ENCODE peak calls at places on chromosomes 4 and X, in six cellular contexts. X, F, P, T, J and W are unnamed samples.

GRCh38 chr4:123876640-123877039 is 480.0 kb downstream of the SPRY1 start:
- DNase-seq in X (peak), F (no peak), P (no peak), T (no peak), J (no peak), W (no peak)

GRCh38 chr4:141078871-141079270 is 54.4 kb downstream of the RNF150 start:
- DNase-seq in X (peak), F (no peak), P (no peak), T (no peak), J (peak), W (no peak)

GRCh38 chr4:123588631-123589223 is 192.1 kb downstream of the SPRY1 start:
- DNase-seq in X (no peak), F (peak), P (no peak), T (peak), J (peak), W (no peak)

GRCh38 chr4:87949961-87950360 is 25.6 kb upstream of the SPP1 start:
- DNase-seq in X (peak), F (no peak), P (no peak), T (no peak), J (peak), W (no peak)

GRCh38 chr4:8079031-8079885 is 79.4 kb downstream of the ABLIM2 start:
- DNase-seq in X (peak), F (no peak), P (no peak), T (no peak), J (no peak), W (no peak)

GRCh38 chr4:2186133-2186864 is 55.6 kb downstream of the HAUS3 start:
- DNase-seq in X (peak), F (no peak), P (no peak), T (no peak), J (no peak), W (no peak)

GRCh38 chrX:119041175-119041574 is 31.6 kb upstream of the CT47C1 start:
- DNase-seq in X (peak), F (no peak), P (peak), T (no peak), J (peak), W (no peak)

GRCh38 chr4:26083987-26084386 is 170.0 kb downstream of the SMIM20 start:
- DNase-seq in X (peak), F (no peak), P (no peak), T (peak), J (no peak), W (no peak)

GRCh38 chrX:13742397-13743176 is 8.0 kb downstream of the OFD1 start:
- DNase-seq in X (no peak), F (peak), P (no peak), T (peak), J (no peak), W (no peak)

GRCh38 chrX:110965409-110965808 is 130.6 kb upstream of the PAK3 start:
- DNase-seq in X (no peak), F (no peak), P (no peak), T (no peak), J (no peak), W (no peak)

GRCh38 chr4:17165256-17165655 is 266.8 kb upstream of the LDB2 start:
- DNase-seq in X (no peak), F (no peak), P (no peak), T (no peak), J (peak), W (no peak)

GRCh38 chr4:85498068-85498733 is 23.3 kb downstream of the ARHGAP24 start:
- DNase-seq in X (peak), F (peak), P (peak), T (no peak), J (peak), W (no peak)

GRCh38 chr4:143700060-143700419 is 435 bp downstream of the FREM3 start:
- DNase-seq in X (peak), F (no peak), P (peak), T (no peak), J (peak), W (no peak)

GRCh38 chrX:82757614-82758013 is 750.5 kb upstream of the POU3F4 start:
- DNase-seq in X (peak), F (no peak), P (no peak), T (no peak), J (no peak), W (no peak)

GRCh38 chr4:54063224-54063623 is 1.2 kb downstream of the CHIC2 start:
- DNase-seq in X (peak), F (no peak), P (no peak), T (peak), J (no peak), W (no peak)

GRCh38 chrX:28016823-28017222 is 35.6 kb upstream of the DCAF8L1 start:
- DNase-seq in X (no peak), F (no peak), P (no peak), T (no peak), J (no peak), W (no peak)

GRCh38 chr4:2261110-2261852 is 628 bp downstream of the MXD4 start:
- DNase-seq in X (peak), F (peak), P (peak), T (peak), J (no peak), W (no peak)

GRCh38 chr4:146190393-146190910 is 14.9 kb downstream of the LSM6 start:
- DNase-seq in X (no peak), F (no peak), P (no peak), T (no peak), J (no peak), W (no peak)

GRCh38 chr4:5770051-5770450 is 59.0 kb downstream of the EVC start:
- DNase-seq in X (no peak), F (no peak), P (no peak), T (no peak), J (no peak), W (no peak)

GRCh38 chr4:183256756-183257385 is 63.2 kb downstream of the CLDN22 start:
- DNase-seq in X (peak), F (no peak), P (peak), T (peak), J (peak), W (no peak)

GRCh38 chr4:60089546-60090273 is 1110.4 kb upstream of the ADGRL3 start:
- DNase-seq in X (no peak), F (no peak), P (no peak), T (no peak), J (no peak), W (no peak)

GRCh38 chr4:17475481-17475880 is 36.4 kb downstream of the QDPR start:
- DNase-seq in X (peak), F (no peak), P (no peak), T (no peak), J (no peak), W (no peak)

GRCh38 chr4:40325406-40326019 is 9.6 kb upstream of the CHRNA9 start:
- DNase-seq in X (peak), F (peak), P (no peak), T (no peak), J (peak), W (peak)

GRCh38 chr4:154491731-154492249 is at the start of gene DCHS2:
- DNase-seq in X (no peak), F (peak), P (peak), T (peak), J (no peak), W (no peak)

GRCh38 chr4:165512464-165512863 is 133.7 kb downstream of the CPE start:
- DNase-seq in X (no peak), F (no peak), P (no peak), T (no peak), J (no peak), W (no peak)

GRCh38 chr4:101970555-101970954 is 180.0 kb downstream of the BANK1 start:
- DNase-seq in X (no peak), F (no peak), P (no peak), T (no peak), J (no peak), W (no peak)

GRCh38 chr4:185589067-185589844 is 53.9 kb upstream of the PDLIM3 start:
- DNase-seq in X (peak), F (no peak), P (no peak), T (no peak), J (peak), W (no peak)

GRCh38 chr4:185411833-185412232 is 13.9 kb downstream of the UFSP2 start:
- DNase-seq in X (no peak), F (no peak), P (no peak), T (no peak), J (no peak), W (no peak)